ENCODE peak calls at places on chromosomes 11 and 22, in eight cellular contexts. J is A549, G is SK-N-SH, U is GM23338, F is HCT116, T is K562, H is HepG2, X is GM12878. E is an unnamed sample. For H3K4me1, the result is how much of the 10 kb centered on the place peaks cover.

GRCh38 chr11:872799-873198 is 30.1 kb downstream of the TSPAN4 start:
- DNase-seq in J (no peak), G (no peak), U (no peak), F (no peak), T (no peak), H (no peak), X (no peak), E (no peak)

GRCh38 chr11:70756341-70756740 is 358.0 kb downstream of the CTTN start:
- DNase-seq in J (no peak), G (no peak), U (no peak), F (no peak), T (no peak), H (no peak), X (no peak), E (no peak)

GRCh38 chr11:74480683-74481417 is 12.7 kb downstream of the LIPT2 start:
- DNase-seq in J (no peak), G (no peak), U (no peak), F (no peak), T (peak), H (no peak), X (no peak), E (no peak)

GRCh38 chr11:70176940-70177689 is 26.0 kb upstream of the FADD start:
- DNase-seq in J (peak), G (peak), U (peak), F (peak), T (peak), H (peak), X (no peak), E (no peak)

GRCh38 chr22:28600546-28601143 is 79.0 kb downstream of the TTC28 start:
- DNase-seq in J (peak), G (peak), U (peak), F (peak), T (peak), H (peak), X (no peak), E (no peak)

GRCh38 chr11:94007426-94007825 is 13.7 kb upstream of the HEPHL1 start:
- DNase-seq in J (no peak), G (no peak), U (no peak), F (no peak), T (no peak), H (no peak), X (no peak), E (no peak)

GRCh38 chr11:44727114-44727372 is 281 bp downstream of the TSPAN18 start:
- DNase-seq in J (no peak), G (peak), U (no peak), F (no peak), T (no peak), H (no peak), X (no peak), E (no peak)

GRCh38 chr22:49763696-49764095 is 64.0 kb downstream of the BRD1 start:
- DNase-seq in J (no peak), G (peak), U (no peak), F (no peak), T (no peak), H (no peak), X (no peak), E (no peak)

GRCh38 chr11:12494699-12495098 is 117.3 kb downstream of the PARVA start:
- DNase-seq in J (no peak), G (no peak), U (no peak), F (no peak), T (peak), H (no peak), X (no peak), E (no peak)

GRCh38 chr11:112929432-112929831 is 31.8 kb upstream of the NCAM1 start:
- DNase-seq in J (no peak), G (no peak), U (no peak), F (no peak), T (no peak), H (no peak), X (no peak), E (no peak)

GRCh38 chr22:26648011-26648497 is 9.3 kb upstream of the MIAT start:
- DNase-seq in J (no peak), G (peak), U (peak), F (no peak), T (no peak), H (no peak), X (no peak), E (no peak)

GRCh38 chr11:118012083-118012669 is 26.0 kb downstream of the IL10RA start:
- DNase-seq in J (no peak), G (no peak), U (no peak), F (no peak), T (peak), H (no peak), X (no peak), E (no peak)

GRCh38 chr22:36737776-36738175 is 34.2 kb upstream of the CACNG2 start:
- DNase-seq in J (no peak), G (no peak), U (no peak), F (no peak), T (no peak), H (no peak), X (no peak), E (no peak)

GRCh38 chr22:49469896-49470740 is 357.6 kb downstream of the BRD1 start:
- DNase-seq in J (no peak), G (no peak), U (peak), F (no peak), T (no peak), H (no peak), X (no peak), E (no peak)

GRCh38 chr22:36863979-36864378 is 3.2 kb downstream of the NCF4 start:
- DNase-seq in J (no peak), G (no peak), U (no peak), F (no peak), T (no peak), H (no peak), X (no peak), E (no peak)

GRCh38 chr11:133082453-133082781 is 449.9 kb downstream of the OPCML start:
- DNase-seq in J (no peak), G (no peak), U (peak), F (no peak), T (no peak), H (no peak), X (no peak), E (no peak)

GRCh38 chr11:76783901-76784813 is 1.0 kb downstream of the TSKU start:
- DNase-seq in J (no peak), G (peak), U (peak), F (peak), T (peak), H (peak), X (no peak), E (no peak)

GRCh38 chr11:123145220-123145619 is 49.8 kb downstream of the CLMP start:
- DNase-seq in J (peak), G (peak), U (no peak), F (peak), T (no peak), H (peak), X (no peak), E (peak)

GRCh38 chr11:85440273-85440672 is 186.9 kb downstream of the DLG2 start:
- DNase-seq in J (no peak), G (no peak), U (no peak), F (no peak), T (no peak), H (no peak), X (no peak), E (no peak)

GRCh38 chr11:74179234-74180126 is 8.4 kb downstream of the PPME1 start:
- DNase-seq in J (no peak), G (no peak), U (no peak), F (no peak), T (no peak), H (no peak), X (no peak), E (no peak)

GRCh38 chr11:64156235-64157011 is 9.5 kb downstream of the MACROD1 start:
- DNase-seq in J (no peak), G (no peak), U (no peak), F (no peak), T (no peak), H (peak), X (no peak), E (no peak)

GRCh38 chr11:120141144-120142071 is 3.5 kb upstream of the TRIM29 start:
- DNase-seq in J (no peak), G (peak), U (no peak), F (no peak), T (no peak), H (no peak), X (no peak), E (no peak)

GRCh38 chr11:65323813-65324212 is 9.1 kb downstream of the CDC42EP2 start:
- DNase-seq in J (no peak), G (no peak), U (no peak), F (no peak), T (no peak), H (no peak), X (no peak), E (no peak)

GRCh38 chr22:43777204-43777671 is 34.9 kb downstream of the EFCAB6 start:
- DNase-seq in J (no peak), G (no peak), U (no peak), F (no peak), T (peak), H (no peak), X (no peak), E (no peak)

GRCh38 chr11:63560506-63561179 is 2.5 kb downstream of the PLAAT2 start:
- DNase-seq in J (no peak), G (no peak), U (no peak), F (no peak), T (no peak), H (no peak), X (no peak), E (no peak)

GRCh38 chr11:60993611-60994010 is 22.1 kb downstream of the CD6 start:
- DNase-seq in J (no peak), G (no peak), U (no peak), F (no peak), T (no peak), H (no peak), X (no peak), E (no peak)
- TF ChIP-seq REST in J (no peak), G (no peak), U (no peak), F (no peak), T (no peak), H (no peak), X (no peak), E (no peak)

GRCh38 chr11:68270334-68271022 is 1.3 kb downstream of the C11orf24 start:
- DNase-seq in J (no peak), G (no peak), U (no peak), F (no peak), T (no peak), H (peak), X (no peak), E (no peak)
- H3K4me3 ChIP-seq in J (peak), G (peak), U (peak), F (peak), T (peak), H (peak), X (peak), E (peak)

GRCh38 chr11:10318527-10318802 is 13.6 kb downstream of the ADM start:
- DNase-seq in J (no peak), G (no peak), U (peak), F (no peak), T (no peak), H (no peak), X (no peak), E (no peak)

GRCh38 chr11:10317281-10317755 is 12.4 kb downstream of the ADM start:
- DNase-seq in J (no peak), G (no peak), U (no peak), F (no peak), T (no peak), H (no peak), X (no peak), E (no peak)

GRCh38 chr11:10319691-10320090 is 14.8 kb downstream of the ADM start:
- DNase-seq in J (no peak), G (peak), U (no peak), F (no peak), T (no peak), H (no peak), X (no peak), E (no peak)

GRCh38 chr11:10320164-10320563 is 15.3 kb downstream of the ADM start:
- DNase-seq in J (no peak), G (no peak), U (no peak), F (no peak), T (no peak), H (no peak), X (no peak), E (no peak)

GRCh38 chr11:10317776-10318526 is 13.1 kb downstream of the ADM start:
- DNase-seq in J (no peak), G (no peak), U (no peak), F (no peak), T (no peak), H (no peak), X (peak), E (no peak)
- H3K4me1 ChIP-seq in J (under half), G (under half), U (under half), F (under half), T (under half), H (half or more), X (under half), E (half or more)

DNA sequence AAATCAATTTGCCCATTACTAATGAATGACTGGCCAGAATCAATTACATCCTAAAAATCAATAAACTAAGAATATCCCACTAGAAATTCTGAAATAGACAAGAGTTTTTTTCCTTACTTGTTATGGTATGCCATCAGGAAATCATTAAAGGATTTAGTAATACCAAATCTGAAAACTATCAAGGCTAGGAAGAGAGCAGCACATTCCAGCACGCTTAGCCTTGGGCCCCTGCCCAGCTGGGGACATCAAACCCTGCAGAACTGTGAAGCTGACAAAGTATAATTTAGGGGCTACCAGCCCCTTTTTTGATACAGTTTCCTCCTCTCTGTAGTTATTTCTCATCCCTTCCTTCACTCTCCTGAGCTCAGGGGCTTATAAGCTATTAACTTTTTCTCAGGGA is 247.8 kb upstream of the ZC3H12C start:
- DNase-seq in J (no peak), G (no peak), U (no peak), F (no peak), T (no peak), H (no peak), X (no peak), E (no peak)
- TF ChIP-seq REST in J (no peak), G (no peak), U (no peak), F (no peak), T (no peak), H (no peak), X (no peak), E (no peak)

GRCh38 chr22:42073568-42074152 is 388 bp upstream of the PHETA2 start:
- DNase-seq in J (no peak), G (no peak), U (no peak), F (no peak), T (no peak), H (no peak), X (no peak), E (no peak)
- H3K4me3 ChIP-seq in J (no peak), G (no peak), U (peak), F (no peak), T (no peak), H (no peak), X (peak), E (no peak)

GRCh38 chr11:8692417-8692816 is 9.8 kb downstream of the RPL27A start:
- DNase-seq in J (no peak), G (no peak), U (no peak), F (no peak), T (no peak), H (no peak), X (no peak), E (no peak)

GRCh38 chr11:8694137-8694536 is 11.5 kb downstream of the RPL27A start:
- DNase-seq in J (no peak), G (no peak), U (no peak), F (no peak), T (no peak), H (no peak), X (no peak), E (no peak)

GRCh38 chr11:8693555-8693954 is 11.0 kb downstream of the RPL27A start:
- DNase-seq in J (no peak), G (no peak), U (no peak), F (no peak), T (no peak), H (no peak), X (no peak), E (no peak)

GRCh38 chr11:8691601-8692000 is 9.0 kb downstream of the RPL27A start:
- DNase-seq in J (no peak), G (no peak), U (no peak), F (no peak), T (no peak), H (no peak), X (no peak), E (no peak)

DNA sequence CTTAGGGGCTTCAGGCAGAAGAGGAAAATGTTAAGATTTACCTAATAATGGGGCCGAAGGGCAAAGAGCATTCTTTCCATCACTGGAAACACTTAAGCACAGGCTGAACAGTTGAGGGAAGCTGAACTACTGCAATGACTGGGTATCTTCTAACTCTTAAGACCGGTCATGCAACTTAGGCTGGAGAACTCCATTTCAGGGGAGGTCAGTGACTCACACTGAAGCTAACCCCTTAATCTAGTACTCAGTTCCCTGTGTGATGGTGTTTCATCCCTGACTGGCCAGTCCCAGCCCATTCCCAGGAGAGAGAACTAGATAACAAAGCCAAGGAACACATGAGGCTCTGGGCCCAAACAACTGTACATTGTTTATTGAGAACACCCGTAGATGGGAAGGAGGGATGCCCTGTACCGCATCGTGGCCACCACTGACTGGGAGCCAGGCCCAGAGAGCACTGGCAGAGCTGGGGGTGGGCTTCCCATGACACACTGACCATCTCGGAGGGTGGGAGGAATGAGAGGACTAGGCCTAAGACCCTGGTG is 10.5 kb downstream of the RPL27A start:
- DNase-seq in J (no peak), G (no peak), U (no peak), F (no peak), T (no peak), H (no peak), X (no peak), E (no peak)
- H3K4me1 ChIP-seq in J (under half), G (under half), U (under half), F (under half), T (under half), H (under half), X (under half), E (under half)

E was measured in Panc1.